ENCODE peak calls at places on chromosomes 6 and 20, in six cellular contexts. Y, W, N, S, B and K are unnamed samples.
A peak's percentile ranks its signal among the peaks of the same experiment; 100 is the strongest.

GRCh38 chr6:148538251-148539190 is 195.9 kb downstream of the SASH1 start:
- DNase-seq in Y (no peak), W (no peak), N (peak; percentile 73), S (no peak), B (no peak), K (no peak)

GRCh38 chr20:41308726-41309413 is 8.7 kb downstream of the ZHX3 start:
- DNase-seq in Y (no peak), W (no peak), N (peak; percentile 61), S (no peak), B (no peak), K (no peak)

GRCh38 chr20:17843246-17844132 is 125.1 kb downstream of the SNX5 start:
- DNase-seq in Y (no peak), W (no peak), N (peak; percentile 97), S (peak; percentile 97), B (peak; percentile 72), K (no peak)

GRCh38 chr20:64220420-64220819 is 35.1 kb upstream of the PCMTD2 start:
- DNase-seq in Y (no peak), W (no peak), N (no peak), S (no peak), B (no peak), K (no peak)

GRCh38 chr20:58208944-58209343 is 19.5 kb downstream of the ANKRD60 start:
- DNase-seq in Y (no peak), W (peak; percentile 31), N (no peak), S (no peak), B (no peak), K (no peak)

GRCh38 chr6:144285798-144286502 is 815 bp downstream of the UTRN start:
- DNase-seq in Y (no peak), W (peak; percentile 71), N (peak; percentile 30), S (peak; percentile 39), B (peak; percentile 90), K (peak; percentile 77)

GRCh38 chr6:108684809-108685329 is 124.2 kb downstream of the FOXO3 start:
- DNase-seq in Y (no peak), W (no peak), N (peak; percentile 51), S (peak; percentile 71), B (no peak), K (no peak)

GRCh38 chr6:89611666-89612065 is 26.9 kb downstream of the LYRM2 start:
- DNase-seq in Y (no peak), W (no peak), N (peak; percentile 12), S (peak; percentile 3), B (no peak), K (no peak)

GRCh38 chr20:32580970-32581838 is 3.9 kb downstream of the NOL4L start:
- DNase-seq in Y (no peak), W (peak; percentile 68), N (no peak), S (no peak), B (no peak), K (no peak)

GRCh38 chr20:5797165-5797564 is 47.0 kb downstream of the SHLD1 start:
- DNase-seq in Y (no peak), W (no peak), N (no peak), S (no peak), B (no peak), K (no peak)

GRCh38 chr20:64149141-64149540 is 15.1 kb upstream of the MYT1 start:
- DNase-seq in Y (no peak), W (no peak), N (no peak), S (no peak), B (peak; percentile 9), K (no peak)

GRCh38 chr6:153843420-153843819 is 195.6 kb upstream of the OPRM1 start:
- DNase-seq in Y (no peak), W (no peak), N (no peak), S (no peak), B (no peak), K (no peak)

GRCh38 chr6:25352265-25352664 is 73.1 kb downstream of the CARMIL1 start:
- DNase-seq in Y (no peak), W (no peak), N (no peak), S (no peak), B (no peak), K (no peak)

GRCh38 chr6:48894469-48894868 is 568.6 kb downstream of the MMUT start:
- DNase-seq in Y (no peak), W (no peak), N (no peak), S (no peak), B (no peak), K (no peak)

GRCh38 chr20:37226889-37227288 is 34.7 kb downstream of the GHRH start:
- DNase-seq in Y (no peak), W (no peak), N (peak; percentile 21), S (no peak), B (peak; percentile 60), K (no peak)

GRCh38 chr20:39195495-39196129 is 233.5 kb downstream of the DHX35 start:
- DNase-seq in Y (peak; percentile 15), W (peak; percentile 47), N (no peak), S (no peak), B (no peak), K (no peak)

GRCh38 chr20:64244870-64245603 is 10.5 kb upstream of the PCMTD2 start:
- DNase-seq in Y (no peak), W (no peak), N (no peak), S (no peak), B (no peak), K (no peak)

DNA sequence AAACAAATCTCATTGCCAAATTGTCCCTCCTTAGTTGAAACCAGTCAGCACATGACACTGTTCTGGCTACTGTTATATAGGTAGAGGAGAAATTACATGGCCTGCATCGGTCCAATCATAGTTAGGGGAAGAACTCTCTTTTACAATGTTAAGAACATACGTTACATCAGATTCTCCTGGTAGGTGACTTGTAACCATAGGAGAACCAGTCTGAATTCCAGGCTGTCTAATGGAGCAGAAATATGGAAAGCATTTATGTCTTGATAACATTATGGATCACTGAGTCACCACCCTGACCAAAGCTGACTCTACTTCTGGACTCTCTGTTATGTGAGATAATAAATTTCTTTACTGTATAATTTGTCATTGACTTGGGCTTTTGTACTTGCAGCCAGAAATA is 40.9 kb downstream of the HTR1E start:
- DNase-seq in Y (no peak), W (no peak), N (no peak), S (no peak), B (no peak), K (no peak)
- H3K27me3 ChIP-seq in Y (no peaks in the 10 kb centered on the region), W (no peaks in the 10 kb centered on the region), N (no peaks in the 10 kb centered on the region), S (peaks cover 4% of the 10 kb centered on the region), B (no peaks in the 10 kb centered on the region), K (no peaks in the 10 kb centered on the region)

DNA sequence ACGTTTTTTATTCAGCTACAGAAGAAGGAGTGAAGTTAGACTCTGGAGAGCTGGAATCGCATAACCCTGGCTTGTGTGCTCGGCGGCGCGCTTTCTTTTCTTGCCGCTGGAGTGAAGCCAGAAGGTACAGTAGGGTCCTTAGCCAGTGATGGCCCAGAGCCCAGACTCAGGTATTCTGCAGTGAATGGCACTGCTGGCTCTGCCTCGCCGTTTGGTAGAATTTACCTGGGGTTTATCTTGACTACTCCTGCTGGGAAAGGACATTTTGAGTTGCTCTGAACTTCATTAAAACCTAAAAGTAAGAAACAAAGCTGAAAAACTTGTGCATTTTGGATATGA is 56.9 kb upstream of the TIAM2 start:
- DNase-seq in Y (no peak), W (no peak), N (no peak), S (no peak), B (no peak), K (no peak)
- H3K27me3 ChIP-seq in Y (peaks cover 2% of the 10 kb centered on the region), W (no peaks in the 10 kb centered on the region), N (no peaks in the 10 kb centered on the region), S (no peaks in the 10 kb centered on the region), B (no peaks in the 10 kb centered on the region), K (no peaks in the 10 kb centered on the region)

GRCh38 chr6:36350681-36351091 is 14.0 kb upstream of the BNIP5 start:
- DNase-seq in Y (no peak), W (no peak), N (peak; percentile 92), S (peak; percentile 9), B (peak; percentile 59), K (no peak)

GRCh38 chr6:36351152-36351571 is 14.5 kb upstream of the BNIP5 start:
- DNase-seq in Y (no peak), W (no peak), N (peak; percentile 46), S (no peak), B (no peak), K (no peak)

GRCh38 chr6:36352477-36353157 is 15.9 kb upstream of the BNIP5 start:
- DNase-seq in Y (no peak), W (no peak), N (no peak), S (no peak), B (no peak), K (no peak)

GRCh38 chr6:36355819-36356218 is 19.1 kb upstream of the BNIP5 start:
- DNase-seq in Y (no peak), W (no peak), N (no peak), S (peak; percentile 46), B (no peak), K (no peak)

GRCh38 chr6:36353411-36353915 is 16.8 kb upstream of the BNIP5 start:
- DNase-seq in Y (no peak), W (no peak), N (peak; percentile 38), S (peak; percentile 51), B (no peak), K (no peak)
- H3K27me3 ChIP-seq in Y (peaks cover 2% of the 10 kb centered on the region), W (no peaks in the 10 kb centered on the region), N (peaks cover 8% of the 10 kb centered on the region), S (no peaks in the 10 kb centered on the region), B (no peaks in the 10 kb centered on the region), K (no peaks in the 10 kb centered on the region)

GRCh38 chr6:166707045-166707444 is 80.0 kb upstream of the RPS6KA2 start:
- DNase-seq in Y (peak; percentile 30), W (peak; percentile 77), N (peak; percentile 8), S (no peak), B (peak; percentile 76), K (peak; percentile 86)

GRCh38 chr6:166708466-166708865 is 81.4 kb upstream of the RPS6KA2 start:
- DNase-seq in Y (no peak), W (no peak), N (no peak), S (no peak), B (no peak), K (no peak)

GRCh38 chr6:166710084-166710483 is 83.0 kb upstream of the RPS6KA2 start:
- DNase-seq in Y (no peak), W (no peak), N (peak; percentile 13), S (no peak), B (no peak), K (no peak)

GRCh38 chr6:166704171-166704570 is 77.1 kb upstream of the RPS6KA2 start:
- DNase-seq in Y (no peak), W (no peak), N (no peak), S (no peak), B (no peak), K (no peak)

GRCh38 chr6:166705070-166705469 is 78.0 kb upstream of the RPS6KA2 start:
- DNase-seq in Y (no peak), W (no peak), N (no peak), S (no peak), B (no peak), K (peak; percentile 72)
- H3K27me3 ChIP-seq in Y (no peaks in the 10 kb centered on the region), W (peaks cover 14% of the 10 kb centered on the region), N (peaks cover 25% of the 10 kb centered on the region), S (peaks cover 4% of the 10 kb centered on the region), B (no peaks in the 10 kb centered on the region), K (no peaks in the 10 kb centered on the region)

GRCh38 chr20:20637998-20638397 is 74.4 kb downstream of the RALGAPA2 start:
- DNase-seq in Y (no peak), W (no peak), N (no peak), S (no peak), B (no peak), K (no peak)
- H3K27me3 ChIP-seq in Y (no peaks in the 10 kb centered on the region), W (no peaks in the 10 kb centered on the region), N (no peaks in the 10 kb centered on the region), S (no peaks in the 10 kb centered on the region), B (no peaks in the 10 kb centered on the region), K (no peaks in the 10 kb centered on the region)

DNA sequence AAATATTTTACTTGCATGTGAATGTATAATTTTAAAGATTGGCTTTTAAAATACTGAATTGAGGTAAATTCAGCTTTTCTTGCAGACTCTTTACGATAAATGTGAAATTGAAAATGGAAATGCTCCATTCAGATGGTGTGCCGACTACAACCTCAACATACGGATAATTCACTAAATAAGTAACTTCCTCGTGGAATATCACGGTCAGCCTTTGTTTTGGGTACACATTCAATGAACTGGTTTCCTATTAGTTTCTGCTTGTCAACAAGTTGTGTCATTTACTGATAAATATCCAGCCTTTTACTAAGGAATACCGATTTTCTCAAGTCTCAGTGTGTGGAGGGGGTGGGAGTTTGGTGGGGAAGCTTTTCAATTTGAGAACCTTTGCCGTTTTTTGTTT is 2.4 kb upstream of the IRF4 start:
- DNase-seq in Y (no peak), W (no peak), N (no peak), S (no peak), B (no peak), K (no peak)
- H3K27me3 ChIP-seq in Y (peaks cover 44% of the 10 kb centered on the region), W (peaks cover 75% of the 10 kb centered on the region), N (peaks cover 67% of the 10 kb centered on the region), S (peaks cover 43% of the 10 kb centered on the region), B (peaks cover 72% of the 10 kb centered on the region), K (no peaks in the 10 kb centered on the region)